ENCODE peak calls at places on chromosome 9, in four cellular contexts. R, Z, V and Q are unnamed samples.

GRCh38 chr9:109781086-109781485 is 1.1 kb downstream of the PALM2AKAP2 start:
- DNase-seq in R (no peak), Z (no peak), V (no peak), Q (no peak)

GRCh38 chr9:109086221-109086620 is 33.5 kb downstream of the TMEM245 start:
- DNase-seq in R (no peak), Z (no peak), V (no peak), Q (no peak)

GRCh38 chr9:78601957-78602565 is 305.1 kb downstream of the PSAT1 start:
- DNase-seq in R (peak; percentile 58), Z (peak; percentile 65), V (no peak), Q (no peak)

GRCh38 chr9:4923580-4924544 is 61.2 kb upstream of the JAK2 start:
- DNase-seq in R (peak; percentile 10), Z (no peak), V (no peak), Q (no peak)

GRCh38 chr9:4062966-4063365 is 236.9 kb downstream of the GLIS3 start:
- DNase-seq in R (no peak), Z (no peak), V (no peak), Q (no peak)

GRCh38 chr9:83119873-83120272 is 56.9 kb upstream of the RASEF start:
- DNase-seq in R (no peak), Z (no peak), V (no peak), Q (no peak)

GRCh38 chr9:116202219-116202912 is 48.8 kb downstream of the PAPPA start:
- DNase-seq in R (no peak), Z (no peak), V (no peak), Q (no peak)

GRCh38 chr9:68781866-68782265 is 76.8 kb downstream of the PIP5K1B start:
- DNase-seq in R (no peak), Z (no peak), V (no peak), Q (no peak)

GRCh38 chr9:72790934-72791333 is 161.9 kb downstream of the ALDH1A1 start:
- DNase-seq in R (no peak), Z (no peak), V (no peak), Q (no peak)

GRCh38 chr9:125457357-125457756 is 195.7 kb downstream of the GAPVD1 start:
- DNase-seq in R (no peak), Z (no peak), V (no peak), Q (no peak)

GRCh38 chr9:135332516-135332915 is 147.1 kb upstream of the PPP1R26 start:
- DNase-seq in R (no peak), Z (no peak), V (no peak), Q (no peak)

GRCh38 chr9:69012690-69013403 is 1.1 kb downstream of the PRKACG start:
- DNase-seq in R (no peak), Z (no peak), V (no peak), Q (no peak)

GRCh38 chr9:88312070-88312469 is 76.2 kb upstream of the SPIN1 start:
- DNase-seq in R (no peak), Z (no peak), V (no peak), Q (no peak)

GRCh38 chr9:126491256-126491879 is 122.4 kb upstream of the LMX1B start:
- DNase-seq in R (peak; percentile 79), Z (peak; percentile 75), V (no peak), Q (peak; percentile 33)

GRCh38 chr9:92276223-92277007 is 17.1 kb downstream of the IARS1 start:
- DNase-seq in R (no peak), Z (no peak), V (no peak), Q (no peak)

GRCh38 chr9:116152941-116153764 is 438 bp upstream of the PAPPA start:
- DNase-seq in R (no peak), Z (peak; percentile 81), V (no peak), Q (no peak)

GRCh38 chr9:88090151-88090581 is 48.1 kb downstream of the SPATA31C2 start:
- DNase-seq in R (peak; percentile 67), Z (no peak), V (no peak), Q (no peak)

GRCh38 chr9:68678430-68678829 is 26.6 kb upstream of the PIP5K1B start:
- DNase-seq in R (peak; percentile 66), Z (peak; percentile 54), V (no peak), Q (no peak)

GRCh38 chr9:96478829-96479371 is 28.9 kb downstream of the HABP4 start:
- DNase-seq in R (no peak), Z (no peak), V (no peak), Q (no peak)

GRCh38 chr9:129182625-129183494 is 4.8 kb upstream of the IER5L start:
- DNase-seq in R (peak; percentile 73), Z (peak; percentile 86), V (no peak), Q (no peak)

GRCh38 chr9:87641067-87641466 is 84.9 kb upstream of the CTSL start:
- DNase-seq in R (no peak), Z (no peak), V (no peak), Q (no peak)

GRCh38 chr9:76866689-76867088 is 39.2 kb downstream of the PRUNE2 start:
- DNase-seq in R (peak; percentile 38), Z (no peak), V (no peak), Q (no peak)

GRCh38 chr9:130262061-130262745 is 3.4 kb upstream of the HMCN2 start:
- DNase-seq in R (no peak), Z (no peak), V (no peak), Q (no peak)

GRCh38 chr9:103804077-103804735 is 289.9 kb upstream of the SMC2 start:
- DNase-seq in R (no peak), Z (no peak), V (no peak), Q (no peak)

GRCh38 chr9:15154677-15155076 is 152.3 kb downstream of the TTC39B start:
- DNase-seq in R (no peak), Z (no peak), V (no peak), Q (no peak)

GRCh38 chr9:134341306-134341705 is 15.1 kb downstream of the RXRA start:
- DNase-seq in R (no peak), Z (no peak), V (no peak), Q (no peak)

GRCh38 chr9:36980148-36980974 is 53.7 kb downstream of the PAX5 start:
- DNase-seq in R (no peak), Z (peak; percentile 88), V (no peak), Q (no peak)

GRCh38 chr9:35172878-35173277 is 11.1 kb downstream of the UNC13B start:
- DNase-seq in R (no peak), Z (no peak), V (no peak), Q (no peak)

GRCh38 chr9:27329292-27329691 is 32.3 kb upstream of the EQTN start:
- DNase-seq in R (no peak), Z (no peak), V (no peak), Q (no peak)

GRCh38 chr9:93467062-93467416 is 13.7 kb upstream of the FAM120AOS start:
- DNase-seq in R (no peak), Z (no peak), V (no peak), Q (no peak)

GRCh38 chr9:88433583-88434240 is 45.5 kb downstream of the SPIN1 start:
- DNase-seq in R (no peak), Z (no peak), V (no peak), Q (no peak)

GRCh38 chr9:109968332-109968657 is 188.3 kb downstream of the PALM2AKAP2 start:
- DNase-seq in R (no peak), Z (no peak), V (no peak), Q (no peak)

GRCh38 chr9:86126998-86127972 is 27.9 kb upstream of the GOLM1 start:
- DNase-seq in R (peak; percentile 93), Z (peak; percentile 89), V (peak; percentile 19), Q (no peak)

GRCh38 chr9:90921104-90921503 is 119.5 kb downstream of the SYK start:
- DNase-seq in R (peak; percentile 25), Z (no peak), V (no peak), Q (no peak)

GRCh38 chr9:127896395-127897193 is 2.8 kb downstream of the ST6GALNAC6 start:
- DNase-seq in R (no peak), Z (no peak), V (no peak), Q (no peak)

GRCh38 chr9:138049779-138050471 is 172.3 kb downstream of the CACNA1B start:
- DNase-seq in R (no peak), Z (peak; percentile 25), V (no peak), Q (no peak)
- H3K9me3 ChIP-seq in R (no peaks in the 10 kb centered on the region), Z (no peaks in the 10 kb centered on the region), V (no peaks in the 10 kb centered on the region), Q (no peaks in the 10 kb centered on the region)

GRCh38 chr9:136722093-136722968 is 10.0 kb downstream of the DIPK1B start:
- DNase-seq in R (no peak), Z (no peak), V (no peak), Q (no peak)
- H3K4me1 ChIP-seq in R (peaks cover 28% of the 10 kb centered on the region), Z (peaks cover 20% of the 10 kb centered on the region), V (peaks cover 78% of the 10 kb centered on the region), Q (peaks cover 17% of the 10 kb centered on the region)

DNA sequence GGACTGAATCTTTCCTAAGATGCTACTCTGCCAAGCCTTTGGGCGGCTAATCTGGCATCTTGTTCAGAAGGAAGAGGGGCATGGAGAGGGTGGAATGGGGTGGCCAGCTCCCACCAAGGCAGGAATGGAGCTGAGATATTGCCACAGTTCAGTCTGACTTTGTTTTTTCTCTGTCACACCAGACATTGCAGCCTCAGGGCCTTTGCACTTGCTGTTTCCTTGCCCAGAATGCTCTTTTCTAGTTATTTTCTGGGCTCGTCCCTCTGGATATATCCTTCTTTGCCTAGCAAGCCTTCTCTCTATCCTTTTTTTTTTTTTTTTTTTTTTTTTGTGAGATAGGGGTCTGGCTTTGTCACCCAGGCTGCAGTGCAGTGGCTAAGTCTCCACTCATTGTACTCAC is 40.8 kb downstream of the ZNF618 start:
- DNase-seq in R (no peak), Z (no peak), V (no peak), Q (no peak)
- H3K27me3 ChIP-seq in R (no peaks in the 10 kb centered on the region), Z (no peaks in the 10 kb centered on the region), V (no peaks in the 10 kb centered on the region), Q (no peaks in the 10 kb centered on the region)

GRCh38 chr9:40907657-40908624 is 220.5 kb downstream of the FOXD4L6 start:
- DNase-seq in R (no peak), Z (no peak), V (no peak), Q (no peak)
- H3K9me3 ChIP-seq in R (peaks cover 33% of the 10 kb centered on the region), Z (peaks cover 30% of the 10 kb centered on the region), V (peaks cover 5% of the 10 kb centered on the region), Q (peaks cover 43% of the 10 kb centered on the region)